ENCODE peak calls at places on chromosomes 3 and 15, in nine cellular contexts. I, E, Q, F, W, G, M, Y and N are unnamed samples. For H3K4me1, the result is how much of the 10 kb centered on the place peaks cover.

GRCh38 chr15:40695469-40695910 is 516 bp downstream of the RAD51 start:
- DNase-seq in I (no peak), E (peak), Q (no peak), F (no peak), W (peak), G (no peak), M (peak), Y (no peak), N (peak)

GRCh38 chr3:161915283-161915682 is 418.7 kb downstream of the OTOL1 start:
- DNase-seq in I (no peak), E (peak), Q (no peak), F (no peak), W (no peak), G (no peak), M (no peak), Y (no peak), N (no peak)

GRCh38 chr3:16917980-16918682 is 33.4 kb downstream of the PLCL2 start:
- DNase-seq in I (no peak), E (no peak), Q (no peak), F (no peak), W (no peak), G (no peak), M (no peak), Y (no peak), N (no peak)

GRCh38 chr15:78341057-78341763 is 1.1 kb downstream of the CRABP1 start:
- DNase-seq in I (no peak), E (no peak), Q (no peak), F (no peak), W (peak), G (peak), M (no peak), Y (no peak), N (no peak)

GRCh38 chr3:25300141-25300540 is 127.9 kb upstream of the RARB start:
- DNase-seq in I (no peak), E (no peak), Q (no peak), F (no peak), W (no peak), G (no peak), M (no peak), Y (no peak), N (no peak)

GRCh38 chr3:61663728-61664492 is 102.5 kb downstream of the PTPRG start:
- DNase-seq in I (no peak), E (no peak), Q (no peak), F (peak), W (peak), G (peak), M (peak), Y (no peak), N (peak)

GRCh38 chr3:184751204-184751809 is 39.4 kb upstream of the MAGEF1 start:
- DNase-seq in I (no peak), E (no peak), Q (no peak), F (no peak), W (no peak), G (no peak), M (no peak), Y (no peak), N (no peak)

GRCh38 chr3:67605377-67605776 is 49.0 kb downstream of the SUCLG2 start:
- DNase-seq in I (no peak), E (no peak), Q (no peak), F (peak), W (no peak), G (peak), M (peak), Y (no peak), N (no peak)

GRCh38 chr3:72335458-72336050 is 512.7 kb downstream of the SHQ1 start:
- DNase-seq in I (no peak), E (no peak), Q (no peak), F (no peak), W (no peak), G (no peak), M (no peak), Y (no peak), N (no peak)

GRCh38 chr3:42515391-42515916 is 13.0 kb downstream of the VIPR1 start:
- DNase-seq in I (no peak), E (no peak), Q (peak), F (peak), W (no peak), G (no peak), M (no peak), Y (no peak), N (no peak)

GRCh38 chr15:90184119-90184785 is 16.9 kb upstream of the SEMA4B start:
- DNase-seq in I (peak), E (peak), Q (peak), F (peak), W (peak), G (peak), M (peak), Y (peak), N (no peak)

GRCh38 chr3:23129817-23130216 is 73.3 kb upstream of the UBE2E2 start:
- DNase-seq in I (no peak), E (peak), Q (no peak), F (no peak), W (peak), G (no peak), M (peak), Y (no peak), N (no peak)

GRCh38 chr3:26260073-26260623 is 362.4 kb upstream of the LRRC3B start:
- DNase-seq in I (no peak), E (no peak), Q (no peak), F (no peak), W (peak), G (no peak), M (no peak), Y (no peak), N (no peak)

DNA sequence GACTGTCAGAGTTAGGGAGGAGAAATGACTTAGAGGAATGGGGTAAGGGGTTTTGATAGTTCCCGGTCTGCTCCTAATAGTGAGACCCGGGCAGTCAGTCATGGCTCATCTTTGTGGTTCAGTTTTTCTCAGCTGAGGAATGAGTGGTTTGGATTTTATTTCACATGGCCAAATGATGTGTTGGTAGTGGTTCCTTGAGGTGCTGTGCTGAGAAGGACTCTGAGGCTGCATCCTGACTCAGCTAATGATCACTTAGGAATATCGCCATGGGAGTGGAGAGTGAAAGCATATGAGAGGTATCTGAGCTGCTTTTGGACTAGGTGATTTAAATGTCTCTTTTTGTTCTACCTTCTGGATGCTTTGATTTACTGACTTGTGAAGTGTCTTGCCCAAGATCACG is 80.2 kb downstream of the LPP start:
- DNase-seq in I (no peak), E (no peak), Q (no peak), F (no peak), W (no peak), G (no peak), M (no peak), Y (no peak), N (no peak)
- H3K4me1 ChIP-seq in I (under half), E (under half), Q (half or more), F (under half), W (under half), G (under half), M (under half), Y (under half), N (under half)

DNA sequence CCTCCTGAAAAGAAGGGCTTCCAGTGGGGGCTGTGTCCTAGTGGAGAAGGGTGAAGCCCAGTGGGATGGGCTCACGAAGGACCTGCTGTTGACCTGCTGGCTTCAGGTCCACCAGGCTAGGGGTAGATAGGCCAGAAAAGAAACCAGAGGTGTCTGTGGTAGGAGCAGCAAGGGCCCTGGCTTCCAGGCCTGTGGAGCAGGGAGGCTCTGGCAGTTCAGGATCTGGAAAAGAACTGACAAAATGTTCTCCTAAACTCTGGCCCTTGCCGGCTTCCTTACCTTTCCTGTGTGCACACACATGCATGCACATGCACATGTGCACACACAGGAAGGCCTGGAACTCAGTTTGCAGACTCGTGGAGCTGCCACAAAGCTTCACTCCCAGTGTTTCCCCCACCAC is 49.7 kb downstream of the ABHD2 start:
- DNase-seq in I (no peak), E (no peak), Q (peak), F (no peak), W (no peak), G (no peak), M (no peak), Y (no peak), N (no peak)
- H3K4me1 ChIP-seq in I (under half), E (under half), Q (half or more), F (under half), W (under half), G (under half), M (under half), Y (under half), N (under half)

DNA sequence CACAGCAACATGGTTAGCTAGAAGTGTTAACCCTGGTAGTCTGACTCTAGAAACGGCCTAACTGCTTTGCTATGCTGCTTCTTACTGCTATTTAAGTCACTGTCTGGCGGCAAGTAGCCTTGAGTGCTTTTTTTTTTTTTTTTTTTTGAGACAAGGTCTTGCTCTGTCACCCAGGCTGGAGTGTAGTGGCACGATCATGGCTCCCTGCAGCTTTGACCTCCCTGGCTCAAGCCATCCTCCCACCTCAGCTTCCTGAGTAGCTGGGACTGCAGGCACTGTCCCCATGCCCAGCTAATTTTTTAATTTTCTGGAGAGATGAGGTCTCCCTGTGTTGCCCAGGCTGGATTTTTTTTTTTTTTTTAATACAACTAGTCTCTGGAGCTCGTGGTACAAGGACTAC is 93.2 kb downstream of the ITPR1 start:
- DNase-seq in I (no peak), E (no peak), Q (no peak), F (no peak), W (no peak), G (no peak), M (no peak), Y (no peak), N (no peak)
- H3K4me1 ChIP-seq in I (under half), E (under half), Q (half or more), F (under half), W (under half), G (under half), M (under half), Y (under half), N (under half)

GRCh38 chr3:183265157-183265642 is 12.1 kb downstream of the B3GNT5 start:
- DNase-seq in I (no peak), E (no peak), Q (no peak), F (no peak), W (no peak), G (no peak), M (peak), Y (no peak), N (peak)
- H3K4me1 ChIP-seq in I (under half), E (under half), Q (under half), F (half or more), W (half or more), G (under half), M (under half), Y (under half), N (under half)